ENCODE peak calls at places on chromosomes 2 and 18, in ten cellular contexts. A is sciatic nerve; E is glutamatergic neuron; X is renal cortical epithelial cell; L is RWPE1; N is naive thymus-derived CD8-positive, alpha-beta T cell; I is islet precursor cell; S is HTR-8/SVneo; B is GM13977; R is SW480. W is an unnamed sample.
A peak's percentile ranks its signal among the peaks of the same experiment; 100 is the strongest.

GRCh38 chr2:147760984-147761383 is 83.8 kb upstream of the ACVR2A start:
- DNase-seq in L (no peak), B (no peak), X (no peak), A (no peak), S (peak; percentile 10), E (no peak), I (peak; percentile 57), R (no peak), N (no peak), W (no peak)

GRCh38 chr2:143530753-143531152 is 401.5 kb downstream of the ARHGAP15 start:
- DNase-seq in A (no peak), N (no peak), R (no peak), B (no peak), X (no peak), S (no peak), E (no peak), I (no peak), L (no peak), W (no peak)

GRCh38 chr18:13578400-13578799 is 148.0 kb downstream of the FAM210A start:
- DNase-seq in S (no peak), L (no peak), E (no peak), R (no peak), N (no peak), A (no peak), X (no peak), B (no peak), I (no peak), W (no peak)

GRCh38 chr2:157173740-157174184 is 83.7 kb upstream of the GALNT5 start:
- DNase-seq in X (peak; percentile 83), I (no peak), L (peak; percentile 80), R (no peak), N (no peak), E (no peak), A (no peak), S (peak; percentile 82), B (no peak), W (peak; percentile 98)

GRCh38 chr2:239378918-239379640 is 21.7 kb downstream of the HDAC4 start:
- DNase-seq in B (no peak), L (no peak), N (no peak), A (peak; percentile 59), I (peak; percentile 49), X (no peak), R (no peak), S (no peak), E (peak; percentile 11), W (no peak)

GRCh38 chr2:229414631-229415030 is 143.5 kb upstream of the PID1 start:
- DNase-seq in X (no peak), A (no peak), S (no peak), B (no peak), R (no peak), I (no peak), N (no peak), L (no peak), E (no peak), W (no peak)

GRCh38 chr18:74126684-74127482 is 20.8 kb downstream of the FBXO15 start:
- DNase-seq in X (no peak), I (no peak), N (no peak), B (no peak), A (no peak), S (no peak), E (no peak), L (no peak), R (no peak), W (no peak)

GRCh38 chr2:122055541-122055940 is 300.1 kb downstream of the TSN start:
- DNase-seq in B (no peak), S (no peak), X (peak; percentile 39), A (no peak), N (no peak), I (no peak), E (no peak), R (no peak), L (no peak), W (no peak)

GRCh38 chr2:15812187-15812830 is 128.0 kb upstream of the MYCN start:
- DNase-seq in E (peak; percentile 33), N (no peak), A (no peak), I (no peak), R (peak; percentile 12), L (no peak), S (no peak), B (no peak), X (no peak), W (no peak)

GRCh38 chr18:6509417-6510198 is 94.9 kb upstream of the L3MBTL4 start:
- DNase-seq in A (no peak), S (peak; percentile 15), N (no peak), I (peak; percentile 66), R (no peak), B (no peak), L (no peak), E (no peak), X (no peak), W (no peak)

GRCh38 chr2:217785544-217786045 is 217.2 kb downstream of the TNS1 start:
- DNase-seq in R (peak; percentile 55), X (peak; percentile 34), L (peak; percentile 84), N (peak; percentile 68), I (peak; percentile 88), E (peak; percentile 89), S (peak; percentile 84), A (peak; percentile 92), B (peak; percentile 88), W (peak; percentile 30)

W was measured in AG09319.